ENCODE peak calls at places on chromosomes 2 and 18, in five cellular contexts. R is tibial artery, N is AG04449, Z is body of pancreas, P is upper lobe of right lung. A is an unnamed sample.

GRCh38 chr2:171487803-171488259 is 34.4 kb upstream of the CYBRD1 start:
- DNase-seq in R (no peak), N (no peak), Z (peak), P (no peak), A (peak)

GRCh38 chr2:190627881-190628412 is 20.9 kb upstream of the NAB1 start:
- DNase-seq in R (no peak), N (no peak), Z (peak), P (no peak), A (no peak)

GRCh38 chr2:161382747-161383146 is 33.4 kb upstream of the TBR1 start:
- DNase-seq in R (no peak), N (no peak), Z (no peak), P (no peak), A (no peak)

GRCh38 chr18:45482286-45482685 is 133.0 kb upstream of the SLC14A2 start:
- DNase-seq in R (no peak), N (no peak), Z (no peak), P (no peak), A (no peak)

GRCh38 chr2:120675460-120676130 is 60.1 kb upstream of the GLI2 start:
- DNase-seq in R (peak), N (no peak), Z (peak), P (no peak), A (peak)

GRCh38 chr2:140353541-140353940 is 1573.4 kb upstream of the NXPH2 start:
- DNase-seq in R (no peak), N (peak), Z (no peak), P (no peak), A (no peak)

GRCh38 chr2:236240228-236240990 is 23.8 kb downstream of the ASB18 start:
- DNase-seq in R (no peak), N (no peak), Z (peak), P (no peak), A (no peak)

GRCh38 chr2:67445652-67446268 is 48.6 kb downstream of the ETAA1 start:
- DNase-seq in R (no peak), N (no peak), Z (no peak), P (no peak), A (no peak)

GRCh38 chr2:86023366-86023712 is 82.3 kb downstream of the POLR1A start:
- DNase-seq in R (no peak), N (no peak), Z (no peak), P (no peak), A (no peak)

GRCh38 chr2:68216454-68217310 is 35.6 kb downstream of the PPP3R1 start:
- DNase-seq in R (no peak), N (no peak), Z (no peak), P (no peak), A (no peak)

GRCh38 chr18:77671456-77672167 is 422.0 kb downstream of the GALR1 start:
- DNase-seq in R (no peak), N (no peak), Z (no peak), P (no peak), A (no peak)

GRCh38 chr18:53883771-53884170 is 340.7 kb downstream of the MBD2 start:
- DNase-seq in R (no peak), N (no peak), Z (no peak), P (no peak), A (no peak)

GRCh38 chr2:1784087-1784486 is 39.8 kb upstream of the PXDN start:
- DNase-seq in R (no peak), N (no peak), Z (no peak), P (no peak), A (peak)

GRCh38 chr2:231611273-231612198 is 18.9 kb downstream of the TEX44 start:
- DNase-seq in R (peak), N (no peak), Z (peak), P (no peak), A (peak)

GRCh38 chr2:184527058-184527457 is 71.3 kb upstream of the ZNF804A start:
- DNase-seq in R (no peak), N (no peak), Z (no peak), P (no peak), A (no peak)

GRCh38 chr2:201730651-201731280 is 32.3 kb upstream of the MPP4 start:
- DNase-seq in R (no peak), N (no peak), Z (no peak), P (no peak), A (no peak)

GRCh38 chr2:70708376-70709199 is 59.4 kb downstream of the ADD2 start:
- DNase-seq in R (no peak), N (no peak), Z (no peak), P (no peak), A (no peak)

GRCh38 chr2:138712212-138712979 is 67.8 kb downstream of the NXPH2 start:
- DNase-seq in R (no peak), N (no peak), Z (no peak), P (no peak), A (no peak)

GRCh38 chr2:19676770-19677169 is 225.0 kb downstream of the TTC32 start:
- DNase-seq in R (no peak), N (no peak), Z (no peak), P (no peak), A (no peak)

GRCh38 chr2:16044946-16045456 is 104.7 kb downstream of the MYCN start:
- DNase-seq in R (no peak), N (no peak), Z (no peak), P (no peak), A (no peak)

GRCh38 chr2:10333247-10333613 is 30.5 kb downstream of the HPCAL1 start:
- DNase-seq in R (no peak), N (no peak), Z (no peak), P (no peak), A (no peak)

GRCh38 chr2:242027676-242028450 is 158.3 kb downstream of the RTP5 start:
- DNase-seq in R (no peak), N (no peak), Z (no peak), P (peak), A (no peak)

GRCh38 chr2:66890286-66890812 is 455.4 kb downstream of the MEIS1 start:
- DNase-seq in R (no peak), N (no peak), Z (no peak), P (no peak), A (no peak)

GRCh38 chr18:12336887-12337286 is 28.8 kb downstream of the TUBB6 start:
- DNase-seq in R (no peak), N (peak), Z (no peak), P (no peak), A (no peak)

GRCh38 chr2:125168442-125168841 is 1143.4 kb downstream of the CNTNAP5 start:
- DNase-seq in R (no peak), N (no peak), Z (no peak), P (no peak), A (no peak)

GRCh38 chr2:149000168-149000938 is 38.1 kb upstream of the LYPD6B start:
- DNase-seq in R (no peak), N (no peak), Z (no peak), P (no peak), A (no peak)

GRCh38 chr18:24136967-24137373 is 1.9 kb upstream of the CABYR start:
- DNase-seq in R (no peak), N (no peak), Z (no peak), P (no peak), A (no peak)

GRCh38 chr2:20439193-20439475 is 7.7 kb upstream of the RHOB start:
- DNase-seq in R (no peak), N (no peak), Z (peak), P (no peak), A (peak)

GRCh38 chr18:35861367-35862114 is 110.9 kb upstream of the RMP24 start:
- DNase-seq in R (no peak), N (no peak), Z (no peak), P (no peak), A (no peak)

GRCh38 chr18:24536326-24536725 is 75.9 kb downstream of the HRH4 start:
- DNase-seq in R (no peak), N (no peak), Z (no peak), P (no peak), A (no peak)

GRCh38 chr2:157874278-157874825 is 1.8 kb downstream of the ACVR1 start:
- DNase-seq in R (peak), N (no peak), Z (no peak), P (no peak), A (no peak)

GRCh38 chr18:9688036-9688741 is 19.9 kb upstream of the RAB31 start:
- DNase-seq in R (no peak), N (no peak), Z (no peak), P (no peak), A (no peak)

GRCh38 chr18:9681217-9681616 is 26.9 kb upstream of the RAB31 start:
- DNase-seq in R (no peak), N (no peak), Z (no peak), P (no peak), A (no peak)

GRCh38 chr18:9682572-9682971 is 25.5 kb upstream of the RAB31 start:
- DNase-seq in R (no peak), N (no peak), Z (no peak), P (no peak), A (no peak)

GRCh38 chr18:9684901-9685738 is 23.0 kb upstream of the RAB31 start:
- DNase-seq in R (no peak), N (no peak), Z (no peak), P (peak), A (no peak)

DNA sequence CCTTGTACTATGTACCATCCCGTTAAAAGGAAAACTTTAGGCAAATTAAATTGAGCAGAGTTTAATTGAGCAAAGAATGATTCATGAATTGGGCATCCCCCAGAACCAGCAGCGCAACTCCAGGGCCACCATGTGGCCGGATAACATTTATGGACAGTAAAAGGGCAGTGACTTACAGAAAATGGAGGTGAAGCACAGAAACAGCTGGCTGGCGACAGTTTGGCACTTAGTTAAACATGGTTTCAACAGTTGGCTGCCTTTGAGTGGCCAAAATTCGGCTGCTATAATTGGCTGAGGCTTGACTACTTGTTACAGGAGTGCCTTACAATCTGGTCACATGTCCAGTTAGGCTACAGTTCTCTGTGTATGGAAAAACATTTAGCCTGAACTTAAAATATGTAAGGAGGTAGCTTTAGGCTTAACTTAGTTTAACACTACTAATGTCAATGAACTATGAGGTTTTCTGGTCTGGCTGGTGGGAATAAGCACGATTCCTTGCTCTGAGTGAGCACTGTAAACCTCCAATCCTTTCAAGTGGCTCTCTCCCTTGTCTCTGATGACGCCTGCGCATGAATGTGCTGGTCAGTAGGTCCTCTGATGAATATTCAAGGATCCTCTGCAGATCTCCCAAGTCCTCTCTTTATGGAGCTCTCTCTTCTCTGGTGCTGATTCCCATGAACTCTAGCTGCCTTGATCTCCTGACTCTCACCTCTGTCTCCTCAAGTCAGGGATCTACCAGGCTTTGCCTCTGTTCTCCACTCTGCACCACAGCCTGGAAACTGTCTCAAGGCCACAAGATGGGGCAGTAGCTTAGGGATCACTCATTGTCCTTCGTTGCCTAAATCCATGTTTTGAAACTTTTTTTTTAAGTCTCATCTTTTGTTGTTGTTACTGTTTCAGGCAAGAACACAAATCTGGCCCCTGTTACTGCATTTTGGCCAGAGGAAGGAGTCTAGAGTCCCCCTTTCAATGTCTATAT is 24.4 kb upstream of the RAB31 start:
- DNase-seq in R (peak), N (no peak), Z (peak), P (no peak), A (peak)
- TF ChIP-seq CTCF in R (peak), N (peak), Z (peak), P (peak), A (no peak)

DNA sequence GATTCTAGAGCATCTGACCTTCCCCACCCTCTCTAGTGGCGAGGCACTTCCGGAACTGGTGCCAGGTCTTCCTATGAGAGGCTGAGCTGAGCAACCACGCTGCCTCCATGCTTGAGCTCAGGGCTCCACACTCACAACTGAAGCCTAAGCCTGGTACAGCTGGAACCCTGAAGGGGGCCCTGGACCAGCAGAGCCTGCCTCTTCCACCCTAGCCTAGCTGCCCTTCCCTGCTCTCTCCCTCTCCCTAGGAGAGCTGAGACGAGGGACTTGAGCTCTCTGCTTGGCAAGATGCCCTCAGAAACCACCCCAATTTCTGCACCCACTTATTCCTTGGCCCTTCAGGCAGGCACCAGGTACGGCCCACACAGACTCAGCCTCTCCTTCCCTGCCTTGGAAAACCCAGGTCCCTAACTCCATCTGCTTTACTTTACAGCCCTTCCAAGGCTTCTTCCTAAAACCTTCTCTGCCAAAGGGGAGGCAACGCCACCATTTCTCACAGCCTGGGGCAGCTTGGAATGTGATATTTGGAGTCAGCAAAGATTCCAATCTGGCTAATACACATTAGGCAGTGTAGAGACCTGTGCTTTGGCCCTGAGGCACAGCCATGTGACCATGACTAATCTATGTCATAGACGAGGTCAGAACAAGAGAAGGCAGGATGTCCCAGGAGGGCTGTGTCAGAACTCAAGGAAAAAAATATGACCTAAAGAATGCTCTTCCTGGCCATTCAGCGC is 18.8 kb downstream of the COX7A2L start:
- DNase-seq in R (peak), N (peak), Z (peak), P (no peak), A (no peak)
- TF ChIP-seq CTCF in R (no peak), N (no peak), Z (no peak), P (no peak), A (no peak)

GRCh38 chr2:158996378-158996993 is 28.0 kb downstream of the TANC1 start:
- DNase-seq in R (no peak), N (no peak), Z (no peak), P (no peak), A (no peak)
- TF ChIP-seq CTCF in R (no peak), N (no peak), Z (no peak), P (peak), A (no peak)

GRCh38 chr18:73841661-73842060 is 306.0 kb downstream of the FBXO15 start:
- DNase-seq in R (no peak), N (no peak), Z (no peak), P (no peak), A (no peak)
- TF ChIP-seq CTCF in R (no peak), N (peak), Z (no peak), P (no peak), A (no peak)

GRCh38 chr2:64000630-64001381 is 18.4 kb downstream of the VPS54 start:
- DNase-seq in R (no peak), N (no peak), Z (no peak), P (no peak), A (no peak)
- TF ChIP-seq CTCF in R (no peak), N (no peak), Z (peak), P (no peak), A (no peak)

A was measured in stomach.